ENCODE peak calls at places on chromosomes 13 and 19, in six cellular contexts. Y is vagina, X is T1000, N is T-helper 1 cell, Z is neuronal stem cell, E is adrenal gland. C is an unnamed sample.

GRCh38 chr13:42137856-42138537 is 89.5 kb downstream of the DGKH start:
- DNase-seq in N (no peak), Z (no peak), Y (no peak), E (no peak), X (no peak), C (no peak)

GRCh38 chr13:24080134-24080533 is 80.4 kb upstream of the SPATA13 start:
- DNase-seq in Z (no peak), E (no peak), X (no peak), N (no peak), Y (no peak), C (no peak)

GRCh38 chr13:72561791-72562190 is 165.6 kb downstream of the MZT1 start:
- DNase-seq in E (no peak), Z (no peak), X (no peak), Y (no peak), N (no peak), C (no peak)

GRCh38 chr13:28622286-28622685 is 36.6 kb upstream of the POMP start:
- DNase-seq in Z (no peak), N (no peak), X (no peak), E (peak), Y (no peak), C (no peak)

GRCh38 chr13:111339366-111340143 is 19.1 kb downstream of the TEX29 start:
- DNase-seq in Z (no peak), E (no peak), Y (peak), X (no peak), N (no peak), C (no peak)

GRCh38 chr19:12801466-12802266 is at the start of the genes PRDX2 and THSD8:
- DNase-seq in X (peak), E (peak), Y (no peak), Z (peak), N (peak), C (peak)

GRCh38 chr19:7482584-7483439 is 6.0 kb downstream of the PEX11G start:
- DNase-seq in X (no peak), N (no peak), Z (no peak), Y (no peak), E (peak), C (no peak)

GRCh38 chr13:102690883-102691282 is 4.0 kb downstream of the METTL21C start:
- DNase-seq in Z (no peak), E (no peak), Y (no peak), N (no peak), X (no peak), C (no peak)

GRCh38 chr19:41860419-41861097 is 503 bp downstream of the RPS19 start:
- DNase-seq in E (peak), Y (no peak), N (peak), Z (no peak), X (no peak), C (no peak)

GRCh38 chr19:42366676-42367075 is 23.4 kb downstream of the CNFN start:
- DNase-seq in Z (no peak), Y (no peak), N (no peak), E (no peak), X (no peak), C (no peak)

GRCh38 chr13:87680298-87680697 is 9.1 kb downstream of the SLITRK5 start:
- DNase-seq in Y (no peak), Z (no peak), N (no peak), E (no peak), X (no peak), C (no peak)

GRCh38 chr19:34676697-34677385 is at the start of gene SCGB2B2:
- DNase-seq in Z (no peak), X (no peak), N (peak), E (no peak), Y (no peak), C (no peak)

GRCh38 chr19:39411006-39411831 is 1.2 kb upstream of the PLEKHG2 start:
- DNase-seq in Z (no peak), Y (peak), E (peak), N (no peak), X (no peak), C (peak)

GRCh38 chr19:19458110-19458816 is 52.8 kb downstream of the GATAD2A start:
- DNase-seq in X (no peak), E (no peak), Z (no peak), N (no peak), Y (no peak), C (no peak)

GRCh38 chr19:33055718-33056117 is 9.0 kb downstream of the RHPN2 start:
- DNase-seq in X (no peak), Z (peak), E (no peak), N (no peak), Y (no peak), C (no peak)

GRCh38 chr13:28408235-28408848 is 86.6 kb downstream of the FLT1 start:
- DNase-seq in N (no peak), X (no peak), E (peak), Y (no peak), Z (no peak), C (peak)

GRCh38 chr13:27839809-27840467 is 47.7 kb downstream of the GSX1 start:
- DNase-seq in X (no peak), Z (no peak), E (no peak), Y (no peak), N (no peak), C (no peak)

GRCh38 chr19:31418055-31418454 is 68.8 kb upstream of the TSHZ3 start:
- DNase-seq in Y (no peak), E (no peak), Z (no peak), X (no peak), N (no peak), C (no peak)

GRCh38 chr13:26500618-26501320 is 56.7 kb upstream of the WASF3 start:
- DNase-seq in N (no peak), Z (no peak), E (no peak), Y (no peak), X (no peak), C (no peak)

GRCh38 chr13:72072223-72072622 is 205.2 kb upstream of the DACH1 start:
- DNase-seq in N (no peak), X (no peak), Z (no peak), E (no peak), Y (no peak), C (no peak)

GRCh38 chr13:76632388-76633044 is 253.7 kb downstream of the KCTD12 start:
- DNase-seq in N (no peak), E (no peak), Z (no peak), X (no peak), Y (no peak), C (no peak)

GRCh38 chr13:109568273-109568900 is 218.0 kb downstream of the IRS2 start:
- DNase-seq in Y (no peak), E (no peak), N (no peak), X (no peak), Z (no peak), C (no peak)

GRCh38 chr19:11180346-11180745 is 17.0 kb downstream of the KANK2 start:
- DNase-seq in Z (no peak), N (no peak), X (no peak), E (no peak), Y (no peak), C (no peak)

GRCh38 chr13:113508531-113509254 is 18.2 kb upstream of the DCUN1D2 start:
- DNase-seq in E (no peak), Z (no peak), X (no peak), Y (no peak), N (no peak), C (no peak)

GRCh38 chr13:109130093-109130835 is 500.9 kb downstream of the MYO16 start:
- DNase-seq in Z (no peak), E (no peak), Y (no peak), X (no peak), N (no peak), C (no peak)

GRCh38 chr19:2885736-2886135 is 15.0 kb upstream of the ZNF57 start:
- DNase-seq in X (no peak), N (no peak), E (no peak), Z (no peak), Y (no peak), C (no peak)

GRCh38 chr13:32850311-32851052 is 165.7 kb upstream of the KL start:
- DNase-seq in Y (peak), X (no peak), Z (no peak), N (no peak), E (no peak), C (no peak)

GRCh38 chr13:110915874-110916670 is 1.2 kb upstream of the ANKRD10 start:
- DNase-seq in N (no peak), Y (no peak), Z (no peak), X (no peak), E (no peak), C (no peak)

GRCh38 chr19:6587093-6587820 is 3.7 kb downstream of the CD70 start:
- DNase-seq in E (no peak), Y (no peak), N (no peak), Z (no peak), X (no peak), C (no peak)

GRCh38 chr13:89082623-89083022 is 1411.5 kb downstream of the SLITRK5 start:
- DNase-seq in Z (no peak), Y (no peak), X (no peak), E (no peak), N (no peak), C (no peak)

GRCh38 chr13:91045351-91046034 is 302.0 kb upstream of the MIR17HG start:
- DNase-seq in N (no peak), Z (peak), X (no peak), E (no peak), Y (no peak), C (no peak)

GRCh38 chr13:101309014-101309619 is 107.2 kb downstream of the NALCN start:
- DNase-seq in X (no peak), Z (no peak), E (no peak), N (no peak), Y (no peak), C (no peak)

GRCh38 chr19:15123900-15124299 is 16.7 kb downstream of the SYDE1 start:
- DNase-seq in X (no peak), Z (no peak), N (no peak), Y (no peak), E (peak), C (no peak)